ENCODE peak calls at places on chromosomes 11 and 22, in four cellular contexts. U is spleen, K is kidney, B is cardiac muscle cell. F is an unnamed sample.

GRCh38 chr11:94649925-94650623 is 82.9 kb downstream of the PIWIL4 start:
- DNase-seq in U (no peak), K (no peak), B (no peak), F (peak; percentile 24)

GRCh38 chr11:62676698-62677097 is 2.2 kb downstream of the UBXN1 start:
- DNase-seq in U (no peak), K (no peak), B (no peak), F (no peak)

GRCh38 chr11:103368151-103368550 is 258.9 kb downstream of the DYNC2H1 start:
- DNase-seq in U (no peak), K (no peak), B (no peak), F (peak; percentile 37)

GRCh38 chr11:4539603-4540219 is 5.3 kb upstream of the OR52M1 start:
- DNase-seq in U (peak; percentile 75), K (no peak), B (peak; percentile 44), F (peak; percentile 61)

GRCh38 chr11:23206736-23207336 is 346.6 kb upstream of the CCDC179 start:
- DNase-seq in U (no peak), K (no peak), B (no peak), F (peak; percentile 14)

GRCh38 chr11:75280770-75281468 is 40.3 kb downstream of the TPBGL start:
- DNase-seq in U (peak; percentile 76), K (peak; percentile 67), B (no peak), F (no peak)

GRCh38 chr11:62505112-62505783 is 41.4 kb downstream of the AHNAK start:
- DNase-seq in U (no peak), K (no peak), B (peak; percentile 53), F (no peak)

GRCh38 chr22:20441631-20442484 is 4.2 kb upstream of the SCARF2 start:
- DNase-seq in U (peak; percentile 61), K (peak; percentile 76), B (peak; percentile 42), F (peak; percentile 29)

GRCh38 chr11:10565493-10565892 is 3.0 kb downstream of the LYVE1 start:
- DNase-seq in U (no peak), K (no peak), B (no peak), F (no peak)

GRCh38 chr11:100825610-100826009 is 138.5 kb downstream of the ARHGAP42 start:
- DNase-seq in U (no peak), K (no peak), B (no peak), F (peak; percentile 25)

GRCh38 chr11:66835762-66836405 is 7.4 kb upstream of the RCE1 start:
- DNase-seq in U (no peak), K (peak; percentile 29), B (no peak), F (peak; percentile 75)

GRCh38 chr11:57321388-57321995 is 3.3 kb downstream of the TNKS1BP1 start:
- DNase-seq in U (no peak), K (no peak), B (no peak), F (no peak)

GRCh38 chr22:23514317-23515038 is 65.6 kb downstream of the IGLL1 start:
- DNase-seq in U (no peak), K (no peak), B (no peak), F (no peak)

GRCh38 chr11:110428956-110429613 is 663 bp upstream of the FDX1 start:
- DNase-seq in U (no peak), K (no peak), B (no peak), F (no peak)

GRCh38 chr11:59429924-59430516 is 3.8 kb upstream of the OR5A2 start:
- DNase-seq in U (no peak), K (no peak), B (peak; percentile 63), F (peak; percentile 64)

GRCh38 chr11:133243832-133244231 is 288.5 kb downstream of the OPCML start:
- DNase-seq in U (no peak), K (no peak), B (no peak), F (no peak)
- H3K4me3 ChIP-seq in U (no peak overlapping the region), K (no peak overlapping the region), B (no peak overlapping the region), F (no peak overlapping the region)

GRCh38 chr11:34644669-34645406 is 23.9 kb downstream of the EHF start:
- DNase-seq in U (no peak), K (no peak), B (no peak), F (peak; percentile 84)
- H3K4me1 ChIP-seq in U (peaks cover under 1% of the 10 kb centered on the region), K (no peaks in the 10 kb centered on the region), B (no peaks in the 10 kb centered on the region), F (peaks cover 21% of the 10 kb centered on the region)

GRCh38 chr11:124971810-124972209 is 17.8 kb downstream of the CCDC15 start:
- DNase-seq in U (no peak), K (no peak), B (no peak), F (no peak)

DNA sequence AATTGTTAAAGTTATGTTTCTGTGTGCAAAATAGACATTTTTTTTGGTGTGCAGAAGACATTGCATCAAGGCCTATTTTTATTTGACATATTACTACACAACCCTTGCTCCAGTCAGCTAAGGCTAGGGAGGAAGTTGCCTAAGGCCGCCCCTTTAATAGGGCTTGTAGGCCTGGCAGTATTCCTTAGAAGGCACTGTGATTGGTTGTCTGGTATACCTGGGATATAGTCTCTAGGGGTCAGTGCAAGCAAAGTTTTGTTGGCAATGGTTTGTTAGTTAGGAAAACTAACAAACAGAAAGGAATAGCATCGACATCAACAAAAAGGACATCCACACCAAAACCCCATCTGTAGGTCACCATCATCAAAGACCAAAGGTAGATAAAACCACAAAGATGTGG is 16.9 kb downstream of the CCDC15 start:
- DNase-seq in U (no peak), K (no peak), B (peak; percentile 6), F (no peak)
- H3K4me3 ChIP-seq in U (no peak overlapping the region), K (no peak overlapping the region), B (no peak overlapping the region), F (no peak overlapping the region)

GRCh38 chr11:128731041-128731663 is 37.3 kb downstream of the FLI1 start:
- DNase-seq in U (no peak), K (no peak), B (no peak), F (no peak)
- H3K4me1 ChIP-seq in U (peaks cover 100% of the 10 kb centered on the region), K (peaks cover 10% of the 10 kb centered on the region), B (peaks cover 2% of the 10 kb centered on the region), F (no peaks in the 10 kb centered on the region)

DNA sequence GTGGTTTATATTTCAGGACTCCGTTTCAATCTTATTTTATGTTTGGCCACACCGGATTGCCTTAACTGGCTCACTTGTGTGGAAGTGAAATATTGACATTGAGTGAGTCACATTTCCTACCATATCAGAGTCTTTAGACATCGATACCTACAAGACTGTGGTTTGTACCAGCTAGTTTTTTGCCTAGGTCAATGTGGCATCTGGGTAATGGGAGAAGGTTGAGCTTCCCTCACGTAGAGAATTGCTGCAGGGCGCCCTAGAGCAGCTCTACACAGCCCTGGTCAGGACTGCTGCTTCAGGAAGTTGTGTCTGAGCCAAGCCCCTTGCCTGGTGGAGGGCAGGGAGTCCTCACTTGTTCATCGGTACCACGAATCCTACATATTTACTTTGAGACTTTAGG is 1.6 kb downstream of the GRAMD1B start:
- DNase-seq in U (no peak), K (no peak), B (no peak), F (no peak)
- H3K4me3 ChIP-seq in U (peak overlapping the region; percentile 62), K (no peak overlapping the region), B (peak overlapping the region; percentile 76), F (peak overlapping the region; percentile 88)

DNA sequence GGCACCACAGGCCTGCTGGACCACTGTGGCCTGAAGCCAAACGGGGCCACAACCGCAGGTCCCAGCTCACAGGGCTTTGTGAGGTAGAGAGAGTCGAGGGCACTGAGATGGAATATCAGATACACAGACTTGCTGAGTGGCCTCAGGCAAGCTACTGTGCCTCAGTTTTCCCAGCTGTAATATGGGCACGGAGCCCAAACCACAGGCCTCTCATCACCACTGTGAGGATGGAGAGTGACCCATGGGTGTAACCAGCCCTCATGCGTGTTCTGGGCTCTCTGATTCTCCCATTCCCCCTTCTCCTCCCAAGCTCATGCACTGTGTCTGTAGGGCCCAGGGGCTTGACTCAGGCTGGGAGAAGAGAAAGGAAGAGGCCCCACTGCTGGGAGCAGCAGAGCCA is 4.2 kb downstream of the UNC93B1 start:
- DNase-seq in U (no peak), K (peak; percentile 35), B (no peak), F (no peak)
- H3K4me1 ChIP-seq in U (peaks cover 82% of the 10 kb centered on the region), K (no peaks in the 10 kb centered on the region), B (no peaks in the 10 kb centered on the region), F (no peaks in the 10 kb centered on the region)

DNA sequence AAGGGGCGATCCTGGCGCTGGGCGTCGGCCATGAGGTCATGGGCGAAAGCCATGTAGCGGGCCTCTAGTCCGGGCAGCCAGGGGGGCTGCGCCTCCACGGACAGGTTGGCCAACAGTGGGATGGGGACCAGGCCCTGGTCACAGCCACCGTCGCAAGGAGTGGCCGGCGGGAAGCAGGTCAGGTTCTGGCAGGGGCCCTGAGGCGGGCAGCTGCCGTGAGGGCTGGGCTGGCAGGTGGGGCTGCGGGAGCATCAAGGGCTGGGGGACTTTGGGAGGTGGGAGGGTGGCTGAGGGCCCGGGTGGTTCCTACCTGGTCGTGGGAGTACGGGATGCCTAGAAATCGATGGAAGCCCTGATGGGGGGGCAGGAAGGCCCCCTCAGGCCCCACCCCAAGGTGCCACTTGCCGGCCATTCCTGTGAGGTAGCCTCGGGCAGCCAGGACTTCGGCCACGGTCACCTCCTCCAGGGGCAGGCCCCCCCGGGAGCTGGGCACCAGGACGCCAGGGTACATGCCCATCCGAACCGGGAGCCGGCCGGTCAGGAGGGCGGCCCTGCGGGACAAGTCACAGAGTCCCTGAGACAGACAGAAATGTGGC is 998 bp downstream of the ARSA start:
- DNase-seq in U (peak; percentile 89), K (peak; percentile 84), B (no peak), F (no peak)
- H3K4me3 ChIP-seq in U (peak overlapping the region; percentile 76), K (peak overlapping the region; percentile 70), B (no peak overlapping the region), F (peak overlapping the region; percentile 93)

F was measured in adipocyte.